ENCODE peak calls at places on chromosome 15, in ten cellular contexts. One of them, this sample, is unnamed.
A peak's percentile ranks its signal among the peaks of the same experiment; 100 is the strongest.

GRCh38 chr15:82820128-82820527 is 10.7 kb downstream of the WHAMM start:
- DNase-seq in left ventricle myocardium inferior: no peak
- DNase-seq in BE2C: no peak
- DNase-seq in heart right ventricle: no peak
- DNase-seq in fibroblast of lung: no peak
- DNase-seq in GM23338: no peak
- DNase-seq in transverse colon: no peak
- DNase-seq in H1: no peak
- DNase-seq in cardiac muscle cell: no peak
- DNase-seq in Peyer's patch: no peak
- DNase-seq in this sample: no peak

GRCh38 chr15:52680756-52681155 is 1.6 kb upstream of the ATOSA start:
- DNase-seq in heart right ventricle: no peak
- DNase-seq in H1: no peak
- DNase-seq in left ventricle myocardium inferior: no peak
- DNase-seq in Peyer's patch: no peak
- DNase-seq in cardiac muscle cell: no peak
- DNase-seq in BE2C: no peak
- DNase-seq in fibroblast of lung: no peak
- DNase-seq in GM23338: no peak
- DNase-seq in transverse colon: no peak
- DNase-seq in this sample: no peak

GRCh38 chr15:79045041-79045440 is 45.5 kb downstream of the RASGRF1 start:
- DNase-seq in transverse colon: no peak
- DNase-seq in Peyer's patch: no peak
- DNase-seq in left ventricle myocardium inferior: no peak
- DNase-seq in GM23338: no peak
- DNase-seq in BE2C: no peak
- DNase-seq in fibroblast of lung: no peak
- DNase-seq in heart right ventricle: no peak
- DNase-seq in H1: no peak
- DNase-seq in cardiac muscle cell: no peak
- DNase-seq in this sample: no peak

GRCh38 chr15:99408236-99409096 is 157.2 kb downstream of the LRRC28 start:
- DNase-seq in BE2C: peak; percentile 58
- DNase-seq in H1: no peak
- DNase-seq in transverse colon: no peak
- DNase-seq in heart right ventricle: no peak
- DNase-seq in Peyer's patch: no peak
- DNase-seq in cardiac muscle cell: no peak
- DNase-seq in GM23338: no peak
- DNase-seq in fibroblast of lung: peak; percentile 94
- DNase-seq in left ventricle myocardium inferior: peak; percentile 45
- DNase-seq in this sample: no peak

GRCh38 chr15:70048196-70048565 is 49.5 kb downstream of the TLE3 start:
- DNase-seq in cardiac muscle cell: no peak
- DNase-seq in Peyer's patch: peak; percentile 10
- DNase-seq in left ventricle myocardium inferior: no peak
- DNase-seq in heart right ventricle: no peak
- DNase-seq in fibroblast of lung: no peak
- DNase-seq in GM23338: no peak
- DNase-seq in H1: no peak
- DNase-seq in BE2C: peak; percentile 3
- DNase-seq in transverse colon: no peak
- DNase-seq in this sample: no peak

GRCh38 chr15:29925227-29926082 is 103.2 kb upstream of the TJP1 start:
- DNase-seq in left ventricle myocardium inferior: peak; percentile 78
- DNase-seq in H1: peak; percentile 79
- DNase-seq in GM23338: peak; percentile 93
- DNase-seq in transverse colon: peak; percentile 63
- DNase-seq in cardiac muscle cell: peak; percentile 91
- DNase-seq in BE2C: peak; percentile 82
- DNase-seq in Peyer's patch: peak; percentile 75
- DNase-seq in heart right ventricle: peak; percentile 81
- DNase-seq in fibroblast of lung: peak; percentile 87
- DNase-seq in this sample: no peak

GRCh38 chr15:91023720-91024119 is 1.3 kb upstream of the VPS33B start:
- DNase-seq in BE2C: no peak
- DNase-seq in GM23338: no peak
- DNase-seq in heart right ventricle: no peak
- DNase-seq in H1: no peak
- DNase-seq in fibroblast of lung: no peak
- DNase-seq in cardiac muscle cell: no peak
- DNase-seq in left ventricle myocardium inferior: no peak
- DNase-seq in Peyer's patch: no peak
- DNase-seq in transverse colon: no peak
- DNase-seq in this sample: no peak

GRCh38 chr15:76533060-76533955 is 196.7 kb downstream of the ISL2 start:
- DNase-seq in left ventricle myocardium inferior: no peak
- DNase-seq in cardiac muscle cell: no peak
- DNase-seq in H1: no peak
- DNase-seq in GM23338: no peak
- DNase-seq in heart right ventricle: no peak
- DNase-seq in transverse colon: no peak
- DNase-seq in fibroblast of lung: peak; percentile 75
- DNase-seq in BE2C: no peak
- DNase-seq in Peyer's patch: no peak
- DNase-seq in this sample: no peak

GRCh38 chr15:81754078-81754477 is 291.7 kb downstream of the MEX3B start:
- DNase-seq in transverse colon: no peak
- DNase-seq in heart right ventricle: no peak
- DNase-seq in cardiac muscle cell: no peak
- DNase-seq in H1: no peak
- DNase-seq in BE2C: no peak
- DNase-seq in GM23338: no peak
- DNase-seq in left ventricle myocardium inferior: no peak
- DNase-seq in fibroblast of lung: no peak
- DNase-seq in Peyer's patch: no peak
- DNase-seq in this sample: no peak

GRCh38 chr15:98439523-98439942 is 208.8 kb upstream of the IGF1R start:
- DNase-seq in heart right ventricle: no peak
- DNase-seq in cardiac muscle cell: no peak
- DNase-seq in fibroblast of lung: no peak
- DNase-seq in left ventricle myocardium inferior: no peak
- DNase-seq in transverse colon: no peak
- DNase-seq in GM23338: no peak
- DNase-seq in H1: no peak
- DNase-seq in BE2C: no peak
- DNase-seq in Peyer's patch: no peak
- DNase-seq in this sample: no peak

GRCh38 chr15:90749754-90750153 is 32.6 kb downstream of the BLM start:
- DNase-seq in cardiac muscle cell: no peak
- DNase-seq in heart right ventricle: no peak
- DNase-seq in left ventricle myocardium inferior: no peak
- DNase-seq in transverse colon: no peak
- DNase-seq in Peyer's patch: no peak
- DNase-seq in H1: no peak
- DNase-seq in GM23338: peak; percentile 9
- DNase-seq in fibroblast of lung: no peak
- DNase-seq in BE2C: no peak
- DNase-seq in this sample: no peak

GRCh38 chr15:92920595-92921169 is 20.6 kb downstream of the CHD2 start:
- DNase-seq in heart right ventricle: no peak
- DNase-seq in GM23338: no peak
- DNase-seq in H1: no peak
- DNase-seq in cardiac muscle cell: no peak
- DNase-seq in transverse colon: no peak
- DNase-seq in Peyer's patch: no peak
- DNase-seq in fibroblast of lung: no peak
- DNase-seq in left ventricle myocardium inferior: no peak
- DNase-seq in BE2C: no peak
- DNase-seq in this sample: no peak

GRCh38 chr15:92921215-92922131 is 21.3 kb downstream of the CHD2 start:
- DNase-seq in Peyer's patch: no peak
- DNase-seq in GM23338: no peak
- DNase-seq in left ventricle myocardium inferior: no peak
- DNase-seq in heart right ventricle: no peak
- DNase-seq in cardiac muscle cell: no peak
- DNase-seq in transverse colon: no peak
- DNase-seq in fibroblast of lung: peak; percentile 35
- DNase-seq in BE2C: no peak
- DNase-seq in H1: no peak
- DNase-seq in this sample: no peak

GRCh38 chr15:92925409-92925808 is 25.3 kb downstream of the CHD2 start:
- DNase-seq in heart right ventricle: no peak
- DNase-seq in transverse colon: no peak
- DNase-seq in Peyer's patch: no peak
- DNase-seq in left ventricle myocardium inferior: no peak
- DNase-seq in GM23338: no peak
- DNase-seq in BE2C: no peak
- DNase-seq in fibroblast of lung: no peak
- DNase-seq in H1: no peak
- DNase-seq in cardiac muscle cell: no peak
- DNase-seq in this sample: no peak

GRCh38 chr15:92924216-92924615 is 24.1 kb downstream of the CHD2 start:
- DNase-seq in left ventricle myocardium inferior: no peak
- DNase-seq in transverse colon: no peak
- DNase-seq in H1: no peak
- DNase-seq in heart right ventricle: no peak
- DNase-seq in GM23338: no peak
- DNase-seq in Peyer's patch: no peak
- DNase-seq in fibroblast of lung: no peak
- DNase-seq in BE2C: no peak
- DNase-seq in cardiac muscle cell: no peak
- DNase-seq in this sample: no peak

GRCh38 chr15:92922405-92923002 is 22.4 kb downstream of the CHD2 start:
- DNase-seq in transverse colon: no peak
- DNase-seq in BE2C: no peak
- DNase-seq in GM23338: no peak
- DNase-seq in H1: no peak
- DNase-seq in cardiac muscle cell: no peak
- DNase-seq in heart right ventricle: no peak
- DNase-seq in fibroblast of lung: no peak
- DNase-seq in Peyer's patch: no peak
- DNase-seq in left ventricle myocardium inferior: no peak
- DNase-seq in this sample: no peak
- H3K4me1 ChIP-seq in transverse colon: peaks cover 95% of the 10 kb centered on the region
- H3K4me1 ChIP-seq in BE2C: peaks cover 13% of the 10 kb centered on the region
- H3K4me1 ChIP-seq in GM23338: peaks cover 40% of the 10 kb centered on the region
- H3K4me1 ChIP-seq in H1: no peaks in the 10 kb centered on the region
- H3K4me1 ChIP-seq in cardiac muscle cell: peaks cover 37% of the 10 kb centered on the region
- H3K4me1 ChIP-seq in heart right ventricle: peaks cover 75% of the 10 kb centered on the region
- H3K4me1 ChIP-seq in fibroblast of lung: peaks cover 17% of the 10 kb centered on the region
- H3K4me1 ChIP-seq in Peyer's patch: peaks cover 2% of the 10 kb centered on the region
- H3K4me1 ChIP-seq in left ventricle myocardium inferior: peaks cover 82% of the 10 kb centered on the region
- H3K4me1 ChIP-seq in this sample: peaks cover 40% of the 10 kb centered on the region

GRCh38 chr15:35440265-35440664 is 105.7 kb downstream of the DPH6 start:
- DNase-seq in Peyer's patch: no peak
- DNase-seq in BE2C: no peak
- DNase-seq in heart right ventricle: no peak
- DNase-seq in left ventricle myocardium inferior: no peak
- DNase-seq in H1: no peak
- DNase-seq in transverse colon: no peak
- DNase-seq in fibroblast of lung: no peak
- DNase-seq in cardiac muscle cell: no peak
- DNase-seq in GM23338: no peak
- DNase-seq in this sample: no peak

GRCh38 chr15:35436422-35436821 is 109.5 kb downstream of the DPH6 start:
- DNase-seq in cardiac muscle cell: no peak
- DNase-seq in Peyer's patch: no peak
- DNase-seq in fibroblast of lung: no peak
- DNase-seq in BE2C: no peak
- DNase-seq in H1: no peak
- DNase-seq in GM23338: peak; percentile 37
- DNase-seq in heart right ventricle: no peak
- DNase-seq in left ventricle myocardium inferior: no peak
- DNase-seq in transverse colon: no peak
- DNase-seq in this sample: no peak

GRCh38 chr15:35442734-35443133 is 103.2 kb downstream of the DPH6 start:
- DNase-seq in left ventricle myocardium inferior: no peak
- DNase-seq in BE2C: no peak
- DNase-seq in Peyer's patch: no peak
- DNase-seq in H1: no peak
- DNase-seq in fibroblast of lung: peak; percentile 18
- DNase-seq in GM23338: no peak
- DNase-seq in heart right ventricle: no peak
- DNase-seq in cardiac muscle cell: no peak
- DNase-seq in transverse colon: no peak
- DNase-seq in this sample: no peak

GRCh38 chr15:35439291-35439690 is 106.7 kb downstream of the DPH6 start:
- DNase-seq in transverse colon: no peak
- DNase-seq in heart right ventricle: no peak
- DNase-seq in H1: no peak
- DNase-seq in Peyer's patch: no peak
- DNase-seq in BE2C: no peak
- DNase-seq in cardiac muscle cell: no peak
- DNase-seq in fibroblast of lung: peak; percentile 96
- DNase-seq in GM23338: no peak
- DNase-seq in left ventricle myocardium inferior: no peak
- DNase-seq in this sample: no peak

DNA sequence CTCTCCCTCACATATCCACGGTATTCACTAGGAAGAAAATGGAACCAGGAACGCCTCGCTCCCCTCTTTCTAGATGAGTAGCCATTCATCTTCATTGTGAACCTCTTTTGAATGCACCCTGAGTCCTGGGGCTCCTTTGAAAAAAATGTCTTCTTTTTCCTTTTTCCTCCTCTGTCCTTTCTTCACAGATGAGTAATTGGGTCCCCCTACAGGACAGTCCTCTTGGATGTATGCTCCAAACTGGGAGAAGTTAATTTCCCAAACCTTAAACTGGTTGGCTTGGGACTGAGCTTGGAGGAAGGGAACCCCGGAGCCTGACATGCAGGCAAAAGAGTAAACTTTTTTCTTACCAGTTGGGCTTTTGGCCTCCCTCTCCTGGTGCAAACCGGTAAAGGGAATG is 108.8 kb downstream of the DPH6 start:
- DNase-seq in left ventricle myocardium inferior: no peak
- DNase-seq in transverse colon: no peak
- DNase-seq in H1: no peak
- DNase-seq in fibroblast of lung: peak; percentile 32
- DNase-seq in heart right ventricle: no peak
- DNase-seq in cardiac muscle cell: no peak
- DNase-seq in Peyer's patch: no peak
- DNase-seq in GM23338: peak; percentile 54
- DNase-seq in BE2C: no peak
- DNase-seq in this sample: no peak
- TF ChIP-seq CTCF in left ventricle myocardium inferior: no peak
- TF ChIP-seq CTCF in transverse colon: no peak
- TF ChIP-seq CTCF in H1: peak; percentile 28
- TF ChIP-seq CTCF in fibroblast of lung: peak; percentile 5
- TF ChIP-seq CTCF in heart right ventricle: no peak
- TF ChIP-seq CTCF in cardiac muscle cell: peak; percentile 14
- TF ChIP-seq CTCF in Peyer's patch: no peak
- TF ChIP-seq CTCF in GM23338: peak; percentile 47
- TF ChIP-seq CTCF in BE2C: peak; percentile 56
- TF ChIP-seq CTCF in this sample: no peak

GRCh38 chr15:94154255-94154654 is 77.1 kb upstream of the MCTP2 start:
- DNase-seq in BE2C: no peak
- DNase-seq in GM23338: peak; percentile 9
- DNase-seq in fibroblast of lung: no peak
- DNase-seq in cardiac muscle cell: no peak
- DNase-seq in transverse colon: no peak
- DNase-seq in left ventricle myocardium inferior: no peak
- DNase-seq in Peyer's patch: no peak
- DNase-seq in heart right ventricle: no peak
- DNase-seq in H1: no peak
- DNase-seq in this sample: no peak
- H3K27me3 ChIP-seq in BE2C: no peaks in the 10 kb centered on the region
- H3K27me3 ChIP-seq in GM23338: no peaks in the 10 kb centered on the region
- H3K27me3 ChIP-seq in fibroblast of lung: no peaks in the 10 kb centered on the region
- H3K27me3 ChIP-seq in cardiac muscle cell: no peaks in the 10 kb centered on the region
- H3K27me3 ChIP-seq in transverse colon: no peaks in the 10 kb centered on the region
- H3K27me3 ChIP-seq in left ventricle myocardium inferior: peaks cover 27% of the 10 kb centered on the region
- H3K27me3 ChIP-seq in Peyer's patch: no peaks in the 10 kb centered on the region
- H3K27me3 ChIP-seq in heart right ventricle: peaks cover 5% of the 10 kb centered on the region
- H3K27me3 ChIP-seq in H1: no peaks in the 10 kb centered on the region
- H3K27me3 ChIP-seq in this sample: no peaks in the 10 kb centered on the region

GRCh38 chr15:96347181-96348111 is 16.9 kb downstream of the NR2F2 start:
- DNase-seq in H1: no peak
- DNase-seq in transverse colon: no peak
- DNase-seq in BE2C: no peak
- DNase-seq in Peyer's patch: peak; percentile 47
- DNase-seq in left ventricle myocardium inferior: peak; percentile 43
- DNase-seq in GM23338: peak; percentile 80
- DNase-seq in cardiac muscle cell: no peak
- DNase-seq in fibroblast of lung: peak; percentile 75
- DNase-seq in heart right ventricle: peak; percentile 56
- DNase-seq in this sample: no peak
- H3K4me1 ChIP-seq in H1: peaks cover 31% of the 10 kb centered on the region
- H3K4me1 ChIP-seq in transverse colon: peaks cover 44% of the 10 kb centered on the region
- H3K4me1 ChIP-seq in BE2C: no peaks in the 10 kb centered on the region
- H3K4me1 ChIP-seq in Peyer's patch: no peaks in the 10 kb centered on the region
- H3K4me1 ChIP-seq in left ventricle myocardium inferior: peaks cover 76% of the 10 kb centered on the region
- H3K4me1 ChIP-seq in GM23338: peaks cover 92% of the 10 kb centered on the region
- H3K4me1 ChIP-seq in cardiac muscle cell: no peaks in the 10 kb centered on the region
- H3K4me1 ChIP-seq in fibroblast of lung: peaks cover 9% of the 10 kb centered on the region
- H3K4me1 ChIP-seq in heart right ventricle: peaks cover 37% of the 10 kb centered on the region
- H3K4me1 ChIP-seq in this sample: peaks cover 73% of the 10 kb centered on the region